ENCODE peak calls at places on chromosomes 2 and 18, in seven cellular contexts. S is IMR-90, A is ovary, Z is HCT116, K is prostate gland, X is A549, L is spleen. H is an unnamed sample.
A peak's percentile ranks its signal among the peaks of the same experiment; 100 is the strongest.

GRCh38 chr2:40016151-40016885 is 237.3 kb upstream of the THUMPD2 start:
- DNase-seq in S (peak; percentile 81), A (no peak), Z (no peak), K (no peak), X (no peak), L (no peak), H (no peak)

GRCh38 chr2:102166189-102166845 is 20.5 kb upstream of the IL1RL2 start:
- DNase-seq in S (peak; percentile 69), A (no peak), Z (no peak), K (peak; percentile 47), X (peak; percentile 52), L (no peak), H (no peak)

GRCh38 chr2:120108749-120109148 is 95.9 kb downstream of the EPB41L5 start:
- DNase-seq in S (peak; percentile 61), A (no peak), Z (no peak), K (no peak), X (no peak), L (no peak), H (no peak)

GRCh38 chr2:203035879-203036470 is 21.3 kb downstream of the NBEAL1 start:
- DNase-seq in S (no peak), A (no peak), Z (no peak), K (no peak), X (no peak), L (no peak), H (no peak)

GRCh38 chr2:72782520-72782919 is 43.3 kb downstream of the EXOC6B start:
- DNase-seq in S (no peak), A (no peak), Z (no peak), K (no peak), X (no peak), L (no peak), H (no peak)

GRCh38 chr2:17520761-17521160 is 2.5 kb upstream of the RAD51AP2 start:
- DNase-seq in S (no peak), A (no peak), Z (no peak), K (no peak), X (no peak), L (no peak), H (no peak)

GRCh38 chr2:235903803-235904637 is 264.2 kb downstream of the GBX2 start:
- DNase-seq in S (no peak), A (no peak), Z (no peak), K (no peak), X (no peak), L (no peak), H (no peak)

GRCh38 chr2:86069091-86069685 is 36.5 kb downstream of the POLR1A start:
- DNase-seq in S (no peak), A (no peak), Z (no peak), K (no peak), X (peak; percentile 46), L (no peak), H (no peak)

GRCh38 chr2:165794520-165794882 is 454 bp upstream of the GALNT3 start:
- DNase-seq in S (peak; percentile 45), A (peak; percentile 49), Z (peak; percentile 6), K (peak; percentile 52), X (no peak), L (peak; percentile 92), H (peak; percentile 53)

GRCh38 chr2:171307560-171307959 is 126.2 kb downstream of the METTL8 start:
- DNase-seq in S (no peak), A (no peak), Z (no peak), K (no peak), X (no peak), L (no peak), H (no peak)

GRCh38 chr2:122960727-122961641 is 1064.1 kb upstream of the CNTNAP5 start:
- DNase-seq in S (no peak), A (no peak), Z (no peak), K (no peak), X (peak; percentile 4), L (no peak), H (no peak)

GRCh38 chr2:86194751-86195054 is 559 bp downstream of the IMMT start:
- DNase-seq in S (no peak), A (peak; percentile 96), Z (peak; percentile 90), K (peak; percentile 95), X (no peak), L (no peak), H (no peak)

GRCh38 chr18:77030201-77030600 is 102.4 kb downstream of the MBP start:
- DNase-seq in S (no peak), A (no peak), Z (no peak), K (no peak), X (no peak), L (no peak), H (no peak)

GRCh38 chr2:208501217-208501616 is 94.6 kb downstream of the PTH2R start:
- DNase-seq in S (no peak), A (no peak), Z (no peak), K (no peak), X (no peak), L (no peak), H (no peak)

GRCh38 chr2:104563398-104564024 is 290.4 kb upstream of the POU3F3 start:
- DNase-seq in S (no peak), A (no peak), Z (no peak), K (no peak), X (peak; percentile 14), L (no peak), H (no peak)

GRCh38 chr2:215653344-215654015 is 217.6 kb upstream of the FN1 start:
- DNase-seq in S (peak; percentile 70), A (no peak), Z (no peak), K (no peak), X (no peak), L (no peak), H (no peak)

GRCh38 chr2:72833084-72833714 is 7.4 kb upstream of the EXOC6B start:
- DNase-seq in S (no peak), A (no peak), Z (no peak), K (no peak), X (no peak), L (no peak), H (no peak)

GRCh38 chr18:74289946-74290478 is 1.8 kb downstream of the CYB5A start:
- DNase-seq in S (no peak), A (no peak), Z (no peak), K (no peak), X (no peak), L (no peak), H (no peak)

GRCh38 chr2:185433824-185434223 is 304.8 kb upstream of the FSIP2 start:
- DNase-seq in S (no peak), A (no peak), Z (no peak), K (no peak), X (no peak), L (no peak), H (no peak)

GRCh38 chr2:45477546-45477945 is 133.5 kb downstream of the SRBD1 start:
- DNase-seq in S (no peak), A (no peak), Z (no peak), K (no peak), X (no peak), L (no peak), H (no peak)

GRCh38 chr2:219444566-219445091 is 10.0 kb downstream of the SPEG start:
- DNase-seq in S (no peak), A (no peak), Z (no peak), K (no peak), X (no peak), L (peak; percentile 68), H (no peak)

GRCh38 chr2:239831272-239831731 is 193.8 kb downstream of the NDUFA10 start:
- DNase-seq in S (no peak), A (peak; percentile 24), Z (no peak), K (no peak), X (no peak), L (peak; percentile 76), H (no peak)

GRCh38 chr2:136727973-136728699 is 37.2 kb upstream of the THSD7B start:
- DNase-seq in S (no peak), A (no peak), Z (no peak), K (no peak), X (no peak), L (no peak), H (no peak)

GRCh38 chr2:192126912-192127311 is 67.8 kb downstream of the TMEFF2 start:
- DNase-seq in S (no peak), A (no peak), Z (no peak), K (no peak), X (no peak), L (no peak), H (no peak)

GRCh38 chr2:134738150-134738865 is 19.5 kb upstream of the TMEM163 start:
- DNase-seq in S (no peak), A (no peak), Z (no peak), K (no peak), X (no peak), L (no peak), H (no peak)

DNA sequence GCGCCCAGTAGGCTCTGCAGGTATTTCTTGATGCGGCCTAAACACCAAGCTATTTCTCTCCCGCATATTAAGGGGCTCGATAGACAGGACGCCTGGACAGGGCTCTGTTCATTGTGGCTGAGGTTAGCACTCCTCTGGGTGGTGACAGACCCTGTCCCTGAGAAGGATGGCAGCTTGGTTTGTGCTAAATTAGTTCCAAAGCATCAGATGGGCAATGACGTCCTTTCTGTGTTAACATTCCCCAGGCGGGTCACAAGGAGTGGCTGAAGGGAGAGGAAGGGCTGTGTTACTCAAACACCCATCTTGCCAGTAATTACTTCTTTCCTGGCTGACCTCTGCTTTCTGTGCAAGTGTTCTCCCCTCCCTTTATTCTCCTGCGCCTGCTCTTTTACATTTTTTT is 75.0 kb downstream of the TMEM247 start:
- DNase-seq in S (no peak), A (no peak), Z (no peak), K (no peak), X (no peak), L (no peak), H (no peak)
- TF ChIP-seq POLR2A in S (no peak), A (no peak), Z (no peak), K (no peak), X (no peak), L (no peak), H (no peak)

DNA sequence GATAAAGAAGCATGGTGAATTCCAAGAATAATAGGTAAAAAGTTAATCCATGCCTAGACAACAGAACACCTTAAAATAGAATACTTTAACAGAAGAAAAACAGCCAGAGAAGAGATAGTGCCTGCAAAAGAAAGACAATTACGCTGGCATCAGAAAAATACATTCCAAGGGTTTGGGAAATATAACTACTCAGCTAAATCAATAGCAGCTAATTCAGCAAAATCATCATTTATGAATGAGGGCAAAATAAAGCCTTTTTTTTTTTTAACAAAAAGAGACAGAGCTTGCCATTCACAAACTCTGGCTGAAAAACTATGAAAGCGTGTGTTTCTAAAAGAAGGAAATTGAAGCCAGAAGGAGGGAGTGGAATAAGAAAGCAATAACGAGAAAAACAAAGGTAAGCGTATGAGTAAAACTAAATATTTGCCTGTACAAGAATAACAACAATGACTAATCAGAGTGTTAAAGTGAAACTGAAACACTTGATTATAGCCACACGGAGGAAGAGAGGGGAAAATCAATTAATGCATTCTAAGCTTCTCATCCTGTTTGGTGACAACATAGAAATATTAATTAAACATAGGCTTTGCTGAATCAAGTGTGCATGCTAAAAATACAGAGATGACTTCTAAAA is 90.2 kb downstream of the EHD3 start:
- DNase-seq in S (no peak), A (no peak), Z (no peak), K (no peak), X (no peak), L (no peak), H (no peak)
- TF ChIP-seq POLR2A in S (no peak), A (no peak), Z (no peak), K (no peak), X (no peak), L (no peak), H (no peak)

GRCh38 chr2:1650474-1650872 is 93.8 kb downstream of the PXDN start:
- DNase-seq in S (no peak), A (no peak), Z (no peak), K (no peak), X (no peak), L (no peak), H (no peak)
- TF ChIP-seq POLR2A in S (no peak), A (no peak), Z (no peak), K (no peak), X (no peak), L (no peak), H (no peak)

GRCh38 chr2:98909381-98910211 is 26.4 kb downstream of the CRACDL start:
- DNase-seq in S (peak; percentile 85), A (peak; percentile 48), Z (no peak), K (peak; percentile 79), X (peak; percentile 24), L (peak; percentile 70), H (peak; percentile 50)
- TF ChIP-seq POLR2A in S (no peak), A (no peak), Z (no peak), K (no peak), X (no peak), L (no peak), H (no peak)